ENCODE peak calls at places on chromosomes 7 and 10, in five cellular contexts. T is thoracic aorta, A is HCEC 1CT, M is activated T-cell treated with anti-CD3 and anti-CD28 coated beads for 1 hour, D is fibroblast of lung. V is an unnamed sample.

GRCh38 chr10:59536151-59536550 is 173.5 kb downstream of the SLC16A9 start:
- DNase-seq in M (no peak), D (peak), T (no peak), A (peak), V (no peak)

GRCh38 chr7:36272567-36273269 is 116.9 kb upstream of the ANLN start:
- DNase-seq in A (no peak), M (no peak), D (no peak), T (no peak), V (no peak)

GRCh38 chr10:117807441-117807840 is 239.3 kb downstream of the RAB11FIP2 start:
- DNase-seq in M (no peak), T (no peak), D (no peak), A (no peak), V (no peak)

GRCh38 chr7:128849804-128850490 is 12.7 kb upstream of the ATP6V1F start:
- DNase-seq in A (no peak), T (no peak), M (no peak), D (no peak), V (no peak)

GRCh38 chr7:106110885-106111670 is 1.0 kb downstream of the SYPL1 start:
- DNase-seq in M (no peak), T (no peak), D (peak), A (peak), V (no peak)

GRCh38 chr7:6272481-6273323 is at the start of gene CYTH3:
- DNase-seq in A (peak), M (peak), T (no peak), D (peak), V (peak)

GRCh38 chr7:52689912-52690311 is 345.5 kb upstream of the POM121L12 start:
- DNase-seq in M (no peak), T (no peak), A (no peak), D (no peak), V (no peak)

GRCh38 chr7:128919881-128920789 is 9.6 kb upstream of the KCP start:
- DNase-seq in A (no peak), M (no peak), T (no peak), D (no peak), V (no peak)

GRCh38 chr7:31066516-31067130 is 14.5 kb downstream of the ADCYAP1R1 start:
- DNase-seq in D (no peak), M (no peak), T (no peak), A (no peak), V (no peak)

GRCh38 chr7:24573554-24574338 is 494 bp downstream of the PALS2 start:
- DNase-seq in A (peak), T (no peak), D (peak), M (peak), V (peak)

GRCh38 chr10:18021725-18022480 is 70.2 kb downstream of the SLC39A12 start:
- DNase-seq in M (no peak), A (peak), T (no peak), D (no peak), V (no peak)

GRCh38 chr7:140048138-140048537 is 14.6 kb downstream of the PARP12 start:
- DNase-seq in T (no peak), A (no peak), D (no peak), M (no peak), V (no peak)

GRCh38 chr10:8990280-8990987 is 935.9 kb downstream of the GATA3 start:
- DNase-seq in T (no peak), A (no peak), D (no peak), M (no peak), V (no peak)

GRCh38 chr7:133529861-133530260 is 277.0 kb downstream of the EXOC4 start:
- DNase-seq in T (no peak), M (no peak), A (no peak), D (no peak), V (no peak)

GRCh38 chr10:1668347-1668746 is 69.0 kb downstream of the ADARB2 start:
- DNase-seq in M (no peak), D (no peak), T (no peak), A (no peak), V (no peak)

GRCh38 chr7:101879565-101879964 is 62.1 kb downstream of the CUX1 start:
- DNase-seq in M (no peak), D (no peak), A (no peak), T (no peak), V (no peak)

GRCh38 chr10:12511651-12512050 is 162.3 kb downstream of the CAMK1D start:
- DNase-seq in D (no peak), A (no peak), T (no peak), M (no peak), V (no peak)

GRCh38 chr10:77844713-77845454 is 81.7 kb downstream of the DLG5 start:
- DNase-seq in A (peak), M (no peak), D (peak), T (peak), V (peak)

GRCh38 chr10:29993319-29993876 is 66.0 kb downstream of the JCAD start:
- DNase-seq in D (no peak), A (no peak), M (no peak), T (no peak), V (no peak)

GRCh38 chr7:95636140-95636539 is 39.8 kb upstream of the PDK4 start:
- DNase-seq in T (no peak), D (peak), A (peak), M (no peak), V (no peak)

GRCh38 chr10:33277135-33277536 is 57.3 kb downstream of the NRP1 start:
- DNase-seq in M (no peak), A (peak), T (no peak), D (no peak), V (no peak)

GRCh38 chr7:151851782-151852181 is 25.1 kb downstream of the PRKAG2 start:
- DNase-seq in M (no peak), T (no peak), A (no peak), D (no peak), V (no peak)

GRCh38 chr10:114684822-114685209 is 26.7 kb upstream of the ABLIM1 start:
- DNase-seq in M (no peak), A (peak), T (no peak), D (peak), V (no peak)

GRCh38 chr7:112573302-112574039 is 92.7 kb downstream of the LSMEM1 start:
- DNase-seq in T (no peak), A (no peak), D (no peak), M (no peak), V (no peak)

GRCh38 chr10:77801474-77802238 is 124.9 kb downstream of the DLG5 start:
- DNase-seq in M (no peak), D (no peak), A (peak), T (no peak), V (no peak)

V was measured in SW 1271.